ENCODE peak calls at places on chromosomes 1 and 21, in ten cellular contexts. A, G, V, I, C, B, Z, Y, X and S are unnamed samples.

GRCh38 chr1:94302497-94302896 is 65.1 kb upstream of the ARHGAP29 start:
- DNase-seq in A (no peak), G (no peak), V (no peak), I (no peak), C (no peak), B (no peak), Z (no peak), Y (no peak), X (no peak), S (no peak)

GRCh38 chr1:51936531-51936930 is 54.0 kb downstream of the RAB3B start:
- DNase-seq in A (no peak), G (no peak), V (no peak), I (no peak), C (no peak), B (no peak), Z (no peak), Y (no peak), X (no peak), S (no peak)

GRCh38 chr1:11516961-11517635 is 38.1 kb downstream of the DISP3 start:
- DNase-seq in A (no peak), G (no peak), V (no peak), I (no peak), C (no peak), B (no peak), Z (no peak), Y (no peak), X (no peak), S (no peak)

GRCh38 chr1:22112505-22112904 is 30.4 kb downstream of the WNT4 start:
- DNase-seq in A (no peak), G (no peak), V (no peak), I (no peak), C (no peak), B (no peak), Z (no peak), Y (no peak), X (no peak), S (no peak)

GRCh38 chr21:42847726-42848125 is 31.6 kb downstream of the WDR4 start:
- DNase-seq in A (no peak), G (no peak), V (no peak), I (no peak), C (no peak), B (no peak), Z (no peak), Y (no peak), X (no peak), S (no peak)

GRCh38 chr1:72498393-72498792 is 216.1 kb upstream of the NEGR1 start:
- DNase-seq in A (no peak), G (no peak), V (no peak), I (no peak), C (no peak), B (no peak), Z (no peak), Y (no peak), X (no peak), S (no peak)

GRCh38 chr1:231242516-231243198 is 1.6 kb downstream of the GNPAT start:
- DNase-seq in A (peak), G (no peak), V (no peak), I (peak), C (no peak), B (no peak), Z (no peak), Y (no peak), X (no peak), S (no peak)

GRCh38 chr1:206757524-206758266 is 12.9 kb upstream of the IL19 start:
- DNase-seq in A (no peak), G (no peak), V (peak), I (no peak), C (no peak), B (no peak), Z (no peak), Y (no peak), X (no peak), S (no peak)

GRCh38 chr21:18411565-18411964 is 8.0 kb upstream of the TMPRSS15 start:
- DNase-seq in A (no peak), G (no peak), V (no peak), I (no peak), C (no peak), B (no peak), Z (no peak), Y (no peak), X (no peak), S (no peak)

GRCh38 chr21:46538262-46538661 is 66.6 kb downstream of the S100B start:
- DNase-seq in A (no peak), G (no peak), V (no peak), I (no peak), C (no peak), B (no peak), Z (no peak), Y (no peak), X (no peak), S (no peak)

GRCh38 chr1:94702440-94702810 is 117.7 kb upstream of the SLC44A3 start:
- DNase-seq in A (peak), G (no peak), V (no peak), I (no peak), C (no peak), B (no peak), Z (no peak), Y (no peak), X (no peak), S (no peak)

GRCh38 chr1:24725209-24725651 is 20.0 kb upstream of the CLIC4 start:
- DNase-seq in A (no peak), G (peak), V (no peak), I (no peak), C (no peak), B (no peak), Z (no peak), Y (no peak), X (no peak), S (no peak)

GRCh38 chr1:245128381-245128780 is 26.4 kb upstream of the KIF26B start:
- DNase-seq in A (no peak), G (no peak), V (no peak), I (no peak), C (no peak), B (no peak), Z (no peak), Y (no peak), X (no peak), S (no peak)

GRCh38 chr1:52651904-52652303 is 18.9 kb downstream of the SHISAL2A start:
- DNase-seq in A (no peak), G (no peak), V (no peak), I (no peak), C (no peak), B (no peak), Z (no peak), Y (no peak), X (no peak), S (no peak)

GRCh38 chr1:3481836-3482589 is 27.5 kb downstream of the ARHGEF16 start:
- DNase-seq in A (peak), G (no peak), V (no peak), I (peak), C (no peak), B (peak), Z (no peak), Y (no peak), X (no peak), S (no peak)

GRCh38 chr1:239816090-239816812 is 275.4 kb upstream of the FMN2 start:
- DNase-seq in A (peak), G (no peak), V (no peak), I (peak), C (no peak), B (peak), Z (no peak), Y (peak), X (no peak), S (no peak)

GRCh38 chr1:99850458-99850974 is 355 bp downstream of the AGL start:
- DNase-seq in A (peak), G (no peak), V (no peak), I (peak), C (no peak), B (peak), Z (no peak), Y (no peak), X (no peak), S (no peak)

GRCh38 chr1:172960454-172961208 is 90.1 kb downstream of the TNFSF18 start:
- DNase-seq in A (peak), G (no peak), V (no peak), I (no peak), C (no peak), B (no peak), Z (no peak), Y (no peak), X (no peak), S (no peak)

GRCh38 chr1:160499631-160500030 is 23.4 kb downstream of the SLAMF6 start:
- DNase-seq in A (no peak), G (no peak), V (no peak), I (no peak), C (no peak), B (no peak), Z (peak), Y (no peak), X (no peak), S (no peak)

GRCh38 chr1:207050428-207050767 is 610 bp downstream of the YOD1 start:
- DNase-seq in A (no peak), G (no peak), V (peak), I (no peak), C (no peak), B (peak), Z (no peak), Y (no peak), X (no peak), S (no peak)

GRCh38 chr1:7300893-7301292 is 470.2 kb upstream of the VAMP3 start:
- DNase-seq in A (peak), G (no peak), V (no peak), I (peak), C (no peak), B (peak), Z (no peak), Y (peak), X (no peak), S (no peak)

GRCh38 chr1:74467786-74468377 is 44.5 kb downstream of the LRRC53 start:
- DNase-seq in A (no peak), G (no peak), V (no peak), I (no peak), C (no peak), B (no peak), Z (no peak), Y (no peak), X (no peak), S (no peak)

GRCh38 chr1:29801561-29801973 is 565.2 kb downstream of the PTPRU start:
- DNase-seq in A (no peak), G (no peak), V (no peak), I (no peak), C (no peak), B (no peak), Z (no peak), Y (no peak), X (no peak), S (no peak)

GRCh38 chr1:170539154-170539553 is 7.2 kb downstream of the GORAB start:
- DNase-seq in A (peak), G (no peak), V (no peak), I (no peak), C (no peak), B (no peak), Z (no peak), Y (no peak), X (no peak), S (no peak)

GRCh38 chr1:25912076-25912831 is 6.0 kb upstream of the STMN1 start:
- DNase-seq in A (peak), G (no peak), V (no peak), I (no peak), C (no peak), B (peak), Z (no peak), Y (peak), X (no peak), S (no peak)

GRCh38 chr1:200253774-200254495 is 155.9 kb downstream of the ZNF281 start:
- DNase-seq in A (no peak), G (no peak), V (no peak), I (no peak), C (no peak), B (no peak), Z (no peak), Y (no peak), X (no peak), S (peak)